ENCODE peak calls at places on chromosomes 13 and 19, in four cellular contexts. One of them, this sample, is unnamed.

GRCh38 chr13:64289702-64290101 is 2874.1 kb upstream of the PCDH20 start:
- DNase-seq in NCI-H1092: no peak
- DNase-seq in iPS-NIHi11: peak
- DNase-seq in activated T-helper 1 cell treated with Interleukin-2 at 50 U/mL for 16 hours: no peak
- DNase-seq in this sample: no peak

GRCh38 chr19:9672893-9673292 is 2.0 kb downstream of the ZNF562 start:
- DNase-seq in NCI-H1092: no peak
- DNase-seq in iPS-NIHi11: no peak
- DNase-seq in activated T-helper 1 cell treated with Interleukin-2 at 50 U/mL for 16 hours: no peak
- DNase-seq in this sample: no peak

GRCh38 chr13:48862572-48862971 is 113.1 kb upstream of the FNDC3A start:
- DNase-seq in NCI-H1092: no peak
- DNase-seq in iPS-NIHi11: no peak
- DNase-seq in activated T-helper 1 cell treated with Interleukin-2 at 50 U/mL for 16 hours: no peak
- DNase-seq in this sample: peak

GRCh38 chr19:19628499-19629134 is 597 bp upstream of the LPAR2 start:
- DNase-seq in NCI-H1092: peak
- DNase-seq in iPS-NIHi11: peak
- DNase-seq in activated T-helper 1 cell treated with Interleukin-2 at 50 U/mL for 16 hours: peak
- DNase-seq in this sample: peak

GRCh38 chr13:36395280-36395679 is 37.0 kb upstream of the CCNA1 start:
- DNase-seq in NCI-H1092: no peak
- DNase-seq in iPS-NIHi11: peak
- DNase-seq in activated T-helper 1 cell treated with Interleukin-2 at 50 U/mL for 16 hours: no peak
- DNase-seq in this sample: no peak

GRCh38 chr19:35063940-35064818 is 22.7 kb downstream of the HPN start:
- DNase-seq in NCI-H1092: no peak
- DNase-seq in iPS-NIHi11: no peak
- DNase-seq in activated T-helper 1 cell treated with Interleukin-2 at 50 U/mL for 16 hours: no peak
- DNase-seq in this sample: no peak

GRCh38 chr13:28819046-28819747 is 942 bp upstream of the MTUS2 start:
- DNase-seq in NCI-H1092: no peak
- DNase-seq in iPS-NIHi11: no peak
- DNase-seq in activated T-helper 1 cell treated with Interleukin-2 at 50 U/mL for 16 hours: no peak
- DNase-seq in this sample: no peak

GRCh38 chr19:41234512-41235208 is 15.6 kb downstream of the AXL start:
- DNase-seq in NCI-H1092: no peak
- DNase-seq in iPS-NIHi11: no peak
- DNase-seq in activated T-helper 1 cell treated with Interleukin-2 at 50 U/mL for 16 hours: no peak
- DNase-seq in this sample: no peak

GRCh38 chr19:5697022-5697889 is 7.2 kb downstream of the RPL36 start:
- DNase-seq in NCI-H1092: no peak
- DNase-seq in iPS-NIHi11: peak
- DNase-seq in activated T-helper 1 cell treated with Interleukin-2 at 50 U/mL for 16 hours: no peak
- DNase-seq in this sample: no peak

GRCh38 chr13:60572003-60572792 is 175.2 kb downstream of the TDRD3 start:
- DNase-seq in NCI-H1092: no peak
- DNase-seq in iPS-NIHi11: peak
- DNase-seq in activated T-helper 1 cell treated with Interleukin-2 at 50 U/mL for 16 hours: no peak
- DNase-seq in this sample: no peak

GRCh38 chr13:36242761-36243160 is 28.4 kb upstream of the SOHLH2 start:
- DNase-seq in NCI-H1092: no peak
- DNase-seq in iPS-NIHi11: no peak
- DNase-seq in activated T-helper 1 cell treated with Interleukin-2 at 50 U/mL for 16 hours: no peak
- DNase-seq in this sample: no peak

GRCh38 chr13:100545684-100546061 is 42.9 kb downstream of the GGACT start:
- DNase-seq in NCI-H1092: no peak
- DNase-seq in iPS-NIHi11: no peak
- DNase-seq in activated T-helper 1 cell treated with Interleukin-2 at 50 U/mL for 16 hours: no peak
- DNase-seq in this sample: no peak

GRCh38 chr19:18274776-18275356 is 614 bp upstream of the IQCN start:
- DNase-seq in NCI-H1092: no peak
- DNase-seq in iPS-NIHi11: peak
- DNase-seq in activated T-helper 1 cell treated with Interleukin-2 at 50 U/mL for 16 hours: no peak
- DNase-seq in this sample: peak

GRCh38 chr19:48656840-48657474 is 11.0 kb upstream of the CA11 start:
- DNase-seq in NCI-H1092: no peak
- DNase-seq in iPS-NIHi11: peak
- DNase-seq in activated T-helper 1 cell treated with Interleukin-2 at 50 U/mL for 16 hours: no peak
- DNase-seq in this sample: no peak

GRCh38 chr13:25192936-25193335 is 20.8 kb upstream of the AMER2 start:
- DNase-seq in NCI-H1092: no peak
- DNase-seq in iPS-NIHi11: no peak
- DNase-seq in activated T-helper 1 cell treated with Interleukin-2 at 50 U/mL for 16 hours: no peak
- DNase-seq in this sample: no peak

GRCh38 chr19:5646703-5647102 is 23.8 kb downstream of the SAFB start:
- DNase-seq in NCI-H1092: no peak
- DNase-seq in iPS-NIHi11: no peak
- DNase-seq in activated T-helper 1 cell treated with Interleukin-2 at 50 U/mL for 16 hours: no peak
- DNase-seq in this sample: no peak

GRCh38 chr19:12364391-12365093 is 941 bp downstream of the ZNF442 start:
- DNase-seq in NCI-H1092: no peak
- DNase-seq in iPS-NIHi11: peak
- DNase-seq in activated T-helper 1 cell treated with Interleukin-2 at 50 U/mL for 16 hours: no peak
- DNase-seq in this sample: no peak

GRCh38 chr19:1264801-1265610 is 4.1 kb upstream of the CIRBP start:
- DNase-seq in NCI-H1092: no peak
- DNase-seq in iPS-NIHi11: no peak
- DNase-seq in activated T-helper 1 cell treated with Interleukin-2 at 50 U/mL for 16 hours: no peak
- DNase-seq in this sample: no peak

GRCh38 chr13:96243371-96243770 is 153.5 kb downstream of the HS6ST3 start:
- DNase-seq in NCI-H1092: no peak
- DNase-seq in iPS-NIHi11: no peak
- DNase-seq in activated T-helper 1 cell treated with Interleukin-2 at 50 U/mL for 16 hours: no peak
- DNase-seq in this sample: no peak

GRCh38 chr13:114339779-114340534 is 25.7 kb downstream of the CHAMP1 start:
- DNase-seq in NCI-H1092: peak
- DNase-seq in iPS-NIHi11: peak
- DNase-seq in activated T-helper 1 cell treated with Interleukin-2 at 50 U/mL for 16 hours: peak
- DNase-seq in this sample: no peak

GRCh38 chr19:40366697-40367561 is 18.4 kb downstream of the PLD3 start:
- DNase-seq in NCI-H1092: no peak
- DNase-seq in iPS-NIHi11: peak
- DNase-seq in activated T-helper 1 cell treated with Interleukin-2 at 50 U/mL for 16 hours: no peak
- DNase-seq in this sample: no peak

GRCh38 chr19:13681509-13681908 is 82.8 kb upstream of the MRI1 start:
- DNase-seq in NCI-H1092: no peak
- DNase-seq in iPS-NIHi11: no peak
- DNase-seq in activated T-helper 1 cell treated with Interleukin-2 at 50 U/mL for 16 hours: no peak
- DNase-seq in this sample: no peak

GRCh38 chr13:99408703-99409000 is 92.6 kb upstream of the TM9SF2 start:
- DNase-seq in NCI-H1092: no peak
- DNase-seq in iPS-NIHi11: no peak
- DNase-seq in activated T-helper 1 cell treated with Interleukin-2 at 50 U/mL for 16 hours: no peak
- DNase-seq in this sample: no peak